ENCODE peak calls at places on chromosomes 5 and 9, in five cellular contexts. O is OCI-LY7, R is AG04450, M is cardiac fibroblast, H is endothelial cell. N is an unnamed sample.

GRCh38 chr9:4144869-4145268 is 155.0 kb downstream of the GLIS3 start:
- DNase-seq in O (no peak), R (no peak), M (peak), H (no peak), N (no peak)

GRCh38 chr5:140182803-140183367 is 7.9 kb downstream of the CYSTM1 start:
- DNase-seq in O (no peak), R (no peak), M (peak), H (no peak), N (no peak)

GRCh38 chr5:88695232-88695631 is 187.8 kb downstream of the MEF2C start:
- DNase-seq in O (no peak), R (no peak), M (no peak), H (no peak), N (no peak)

GRCh38 chr9:98311541-98311940 is 56.1 kb upstream of the TBC1D2 start:
- DNase-seq in O (no peak), R (no peak), M (no peak), H (no peak), N (no peak)

GRCh38 chr9:27457445-27457844 is 66.6 kb upstream of the IFNK start:
- DNase-seq in O (no peak), R (no peak), M (no peak), H (peak), N (no peak)

GRCh38 chr9:81070689-81071088 is 618.7 kb downstream of the TLE1 start:
- DNase-seq in O (no peak), R (no peak), M (no peak), H (no peak), N (no peak)

GRCh38 chr9:95067888-95068287 is 249.6 kb downstream of the FANCC start:
- DNase-seq in O (no peak), R (no peak), M (peak), H (no peak), N (no peak)

GRCh38 chr5:156359452-156359851 is 32.5 kb downstream of the SGCD start:
- DNase-seq in O (no peak), R (peak), M (peak), H (no peak), N (no peak)

GRCh38 chr5:179875741-179876667 is 17.4 kb upstream of the MRNIP start:
- DNase-seq in O (no peak), R (no peak), M (no peak), H (no peak), N (no peak)

GRCh38 chr9:12838546-12838945 is 63.7 kb downstream of the LURAP1L start:
- DNase-seq in O (no peak), R (no peak), M (peak), H (no peak), N (no peak)

GRCh38 chr9:122900791-122901190 is 4.4 kb downstream of the RC3H2 start:
- DNase-seq in O (peak), R (no peak), M (peak), H (no peak), N (peak)

GRCh38 chr5:160923927-160924705 is 72.1 kb upstream of the ATP10B start:
- DNase-seq in O (no peak), R (no peak), M (no peak), H (no peak), N (no peak)

GRCh38 chr5:168347786-168348414 is 56.5 kb downstream of the WWC1 start:
- DNase-seq in O (no peak), R (no peak), M (no peak), H (no peak), N (no peak)

GRCh38 chr9:114016629-114017423 is 61.3 kb downstream of the AMBP start:
- DNase-seq in O (no peak), R (no peak), M (no peak), H (peak), N (no peak)

GRCh38 chr5:152844713-152845112 is 439.6 kb upstream of the NMUR2 start:
- DNase-seq in O (no peak), R (no peak), M (no peak), H (no peak), N (no peak)

GRCh38 chr5:154708845-154709244 is 46.3 kb upstream of the LARP1 start:
- DNase-seq in O (no peak), R (no peak), M (peak), H (no peak), N (no peak)

GRCh38 chr9:116594552-116594951 is 92.6 kb upstream of the TRIM32 start:
- DNase-seq in O (no peak), R (peak), M (peak), H (no peak), N (no peak)

DNA sequence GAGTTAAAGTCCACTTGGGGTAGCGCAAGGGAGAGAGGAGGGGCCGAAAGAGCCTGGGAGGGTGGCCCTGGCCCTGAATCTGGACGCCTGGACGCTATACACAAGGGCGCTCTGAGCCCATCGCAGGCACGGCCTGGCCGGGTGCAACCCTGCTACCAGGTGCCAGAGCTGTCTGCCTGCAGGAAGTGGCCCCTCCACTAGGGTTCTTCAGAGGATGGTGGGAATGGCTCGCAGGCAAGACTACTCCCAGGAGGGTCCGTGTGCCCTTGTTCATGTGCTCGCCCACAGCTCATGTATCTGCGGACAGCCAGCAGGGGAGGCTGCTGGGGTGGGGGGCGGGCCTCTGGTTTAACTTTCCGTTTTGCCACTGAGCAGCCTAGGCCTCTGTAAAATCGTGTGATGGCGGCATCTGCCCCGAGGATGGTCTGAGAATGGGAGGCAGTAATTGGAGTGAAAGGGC is 1.4 kb upstream of the NKD2 start:
- DNase-seq in O (no peak), R (no peak), M (no peak), H (peak), N (no peak)
- TF ChIP-seq CTCF in O (no peak), R (no peak), M (no peak), H (no peak), N (no peak)

GRCh38 chr9:21060919-21061561 is 16.7 kb downstream of the IFNB1 start:
- DNase-seq in O (no peak), R (no peak), M (peak), H (no peak), N (no peak)
- TF ChIP-seq CTCF in O (no peak), R (peak), M (no peak), H (no peak), N (no peak)

DNA sequence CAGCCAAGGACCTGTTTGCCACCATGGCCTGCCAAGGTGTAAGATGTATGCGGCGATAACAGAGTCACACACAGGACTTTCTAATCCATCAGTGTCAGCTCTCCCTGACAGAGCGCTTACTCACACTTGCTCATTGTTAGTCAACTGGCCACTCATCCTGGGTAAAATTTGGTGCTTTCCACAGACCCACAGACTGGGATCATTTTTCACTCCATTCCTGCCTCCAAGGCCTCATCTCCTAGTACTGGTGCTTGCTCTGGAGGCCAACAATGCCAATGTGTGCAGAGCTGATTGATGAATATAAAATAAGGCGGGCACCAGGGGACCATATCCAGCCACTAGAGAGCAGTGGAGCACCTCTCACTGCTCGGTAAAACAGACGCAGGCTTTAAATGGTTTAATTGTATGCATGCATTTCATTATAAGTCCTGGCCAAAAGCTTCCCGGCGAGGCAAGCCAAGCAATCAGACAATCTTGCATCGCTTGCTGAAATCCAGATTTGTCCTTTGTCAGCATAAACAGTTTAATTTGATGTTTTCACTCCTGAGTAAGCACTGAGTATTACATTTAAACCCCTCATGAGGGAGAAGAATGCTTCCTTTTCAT is 22.3 kb downstream of the PSMB7 start:
- DNase-seq in O (peak), R (peak), M (peak), H (no peak), N (no peak)
- TF ChIP-seq CTCF in O (peak), R (peak), M (peak), H (no peak), N (no peak)

DNA sequence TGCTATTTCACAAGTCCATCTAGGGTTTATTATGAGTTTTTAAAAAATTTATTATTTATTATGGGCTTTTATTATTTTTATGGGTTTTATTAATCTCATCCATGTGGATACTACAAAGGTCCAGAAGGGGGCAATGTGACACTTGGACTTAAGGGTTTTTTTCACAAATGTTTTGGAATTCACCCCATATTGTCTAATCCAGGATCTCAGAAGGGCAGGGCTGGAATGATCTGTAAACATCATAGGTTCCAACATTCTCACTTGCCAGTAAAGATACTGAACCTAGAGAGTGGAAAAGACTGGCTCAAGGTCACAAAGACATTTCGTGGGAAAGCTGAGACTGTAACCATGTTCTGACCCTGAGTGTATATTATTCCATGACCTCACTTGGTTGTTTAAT is 35.6 kb downstream of the NIM1K start:
- DNase-seq in O (peak), R (peak), M (peak), H (no peak), N (no peak)
- TF ChIP-seq CTCF in O (peak), R (peak), M (peak), H (peak), N (peak)

DNA sequence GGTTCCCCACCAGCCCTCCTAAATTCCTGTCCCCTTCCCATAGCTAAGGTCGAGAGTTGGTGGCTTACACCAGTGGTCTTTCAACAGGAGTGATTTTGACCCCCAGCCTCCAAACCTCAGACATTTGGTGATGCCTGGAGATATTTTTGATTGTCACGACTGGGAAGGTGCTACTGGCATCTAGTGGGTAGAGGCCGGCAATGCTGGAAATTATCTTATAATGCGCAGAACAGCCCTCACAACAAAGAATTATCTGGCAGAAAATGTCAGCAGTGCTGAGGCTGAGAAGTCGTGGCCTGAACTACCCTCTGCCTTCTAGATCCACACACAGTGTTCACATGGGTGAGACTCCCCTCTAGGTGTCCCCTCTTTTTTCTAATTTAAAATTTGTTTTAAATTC is 69.6 kb downstream of the IL31RA start:
- DNase-seq in O (no peak), R (no peak), M (peak), H (no peak), N (peak)
- TF ChIP-seq CTCF in O (peak), R (peak), M (peak), H (no peak), N (no peak)

DNA sequence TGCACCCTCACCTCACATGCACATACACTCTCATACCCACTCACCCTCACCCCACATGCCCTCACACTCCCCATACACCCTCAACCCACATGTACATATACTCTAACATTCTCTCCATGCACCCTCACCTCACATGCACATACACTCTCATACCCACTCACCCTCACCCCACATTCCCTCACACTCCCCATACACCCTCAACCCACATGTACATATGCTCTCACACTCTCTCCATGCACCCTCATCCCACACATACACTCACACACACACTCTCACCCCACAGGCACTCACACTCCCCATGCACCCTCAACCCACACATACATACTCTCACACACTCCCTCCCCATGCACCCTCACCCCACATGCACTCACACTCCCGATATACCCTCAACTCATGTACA is 550.2 kb upstream of the DAP start:
- DNase-seq in O (no peak), R (no peak), M (no peak), H (no peak), N (no peak)
- TF ChIP-seq CTCF in O (no peak), R (no peak), M (no peak), H (no peak), N (no peak)